ENCODE peak calls at places on chromosomes 4 and X, in four cellular contexts. R, I, J and P are unnamed samples.

GRCh38 chr4:158268553-158268952 is 58.3 kb downstream of the TMEM144 start:
- DNase-seq in J (no peak), R (no peak), I (no peak), P (no peak)

GRCh38 chrX:101348452-101349222 is at the start of gene TIMM8A:
- DNase-seq in I (peak), J (peak), R (peak), P (peak)

GRCh38 chrX:3177851-3178250 is 136.6 kb downstream of the ARSF start:
- DNase-seq in R (no peak), J (no peak), I (no peak), P (no peak)

GRCh38 chrX:79138658-79139241 is 5.7 kb upstream of the GPR174 start:
- DNase-seq in J (no peak), I (no peak), R (no peak), P (no peak)

GRCh38 chr4:122798101-122798500 is 28.5 kb upstream of the FGF2 start:
- DNase-seq in I (peak), R (no peak), J (peak), P (peak)

GRCh38 chr4:184287697-184288255 is 70.1 kb upstream of the ENPP6 start:
- DNase-seq in R (no peak), I (no peak), J (no peak), P (peak)

GRCh38 chr4:79865253-79865652 is 207.8 kb downstream of the ANTXR2 start:
- DNase-seq in R (no peak), I (no peak), J (no peak), P (peak)

GRCh38 chrX:7083468-7084396 is 63.8 kb upstream of the STS start:
- DNase-seq in R (peak), J (no peak), I (no peak), P (peak)

GRCh38 chrX:11328134-11328533 is 34.9 kb downstream of the AMELX start:
- DNase-seq in I (no peak), R (no peak), J (no peak), P (no peak)

GRCh38 chrX:26845051-26845450 is 618.1 kb downstream of the PPP4R3C start:
- DNase-seq in R (no peak), I (no peak), J (no peak), P (peak)

GRCh38 chr4:8230891-8231290 is 31.8 kb downstream of the SH3TC1 start:
- DNase-seq in I (no peak), R (no peak), J (no peak), P (no peak)

GRCh38 chr4:5839751-5840674 is 52.9 kb downstream of the CRMP1 start:
- DNase-seq in I (no peak), J (no peak), R (no peak), P (no peak)

GRCh38 chrX:65667503-65668355 is at the start of gene MSN:
- DNase-seq in J (peak), I (no peak), R (no peak), P (peak)

GRCh38 chrX:13652256-13653021 is 502 bp upstream of the TCEANC start:
- DNase-seq in R (peak), J (no peak), I (no peak), P (peak)